ENCODE peak calls at places on chromosome 20, in nine cellular contexts. One of them, this sample, is unnamed.

GRCh38 chr20:38197217-38198008 is 32.3 kb upstream of the TGM2 start:
- DNase-seq in AG08396: no peak
- DNase-seq in stimulated activated CD4-positive, alpha-beta T cell treated with anti-CD3 and anti-CD28 coated beads, Interleukin-2, amount 100 ng/mL, for 48 hours: no peak
- DNase-seq in transverse colon: no peak
- DNase-seq in body of pancreas: no peak
- DNase-seq in left cardiac atrium: no peak
- DNase-seq in endothelial cell: no peak
- DNase-seq in amygdala: no peak
- DNase-seq in cardiac septum: peak
- DNase-seq in this sample: no peak

GRCh38 chr20:32115196-32115767 is 5.8 kb downstream of the TM9SF4 start:
- DNase-seq in AG08396: no peak
- DNase-seq in stimulated activated CD4-positive, alpha-beta T cell treated with anti-CD3 and anti-CD28 coated beads, Interleukin-2, amount 100 ng/mL, for 48 hours: no peak
- DNase-seq in transverse colon: no peak
- DNase-seq in body of pancreas: no peak
- DNase-seq in left cardiac atrium: no peak
- DNase-seq in endothelial cell: no peak
- DNase-seq in amygdala: no peak
- DNase-seq in cardiac septum: no peak
- DNase-seq in this sample: no peak

GRCh38 chr20:49559411-49560081 is 8.4 kb downstream of the PTGIS start:
- DNase-seq in AG08396: no peak
- DNase-seq in stimulated activated CD4-positive, alpha-beta T cell treated with anti-CD3 and anti-CD28 coated beads, Interleukin-2, amount 100 ng/mL, for 48 hours: no peak
- DNase-seq in transverse colon: peak
- DNase-seq in body of pancreas: no peak
- DNase-seq in left cardiac atrium: no peak
- DNase-seq in endothelial cell: no peak
- DNase-seq in amygdala: no peak
- DNase-seq in cardiac septum: peak
- DNase-seq in this sample: no peak

GRCh38 chr20:33963756-33964155 is 30.0 kb upstream of the RALY start:
- DNase-seq in AG08396: no peak
- DNase-seq in stimulated activated CD4-positive, alpha-beta T cell treated with anti-CD3 and anti-CD28 coated beads, Interleukin-2, amount 100 ng/mL, for 48 hours: no peak
- DNase-seq in transverse colon: no peak
- DNase-seq in body of pancreas: no peak
- DNase-seq in left cardiac atrium: no peak
- DNase-seq in endothelial cell: no peak
- DNase-seq in amygdala: no peak
- DNase-seq in cardiac septum: no peak
- DNase-seq in this sample: no peak

GRCh38 chr20:56418385-56418861 is 6.4 kb downstream of the CASS4 start:
- DNase-seq in AG08396: no peak
- DNase-seq in stimulated activated CD4-positive, alpha-beta T cell treated with anti-CD3 and anti-CD28 coated beads, Interleukin-2, amount 100 ng/mL, for 48 hours: no peak
- DNase-seq in transverse colon: no peak
- DNase-seq in body of pancreas: no peak
- DNase-seq in left cardiac atrium: no peak
- DNase-seq in endothelial cell: no peak
- DNase-seq in amygdala: no peak
- DNase-seq in cardiac septum: peak
- DNase-seq in this sample: no peak

GRCh38 chr20:32004963-32005362 is 5.3 kb upstream of the CCM2L start:
- DNase-seq in AG08396: peak
- DNase-seq in stimulated activated CD4-positive, alpha-beta T cell treated with anti-CD3 and anti-CD28 coated beads, Interleukin-2, amount 100 ng/mL, for 48 hours: no peak
- DNase-seq in transverse colon: no peak
- DNase-seq in body of pancreas: no peak
- DNase-seq in left cardiac atrium: no peak
- DNase-seq in endothelial cell: no peak
- DNase-seq in amygdala: no peak
- DNase-seq in cardiac septum: no peak
- DNase-seq in this sample: no peak

GRCh38 chr20:57480444-57481152 is 44.3 kb downstream of the CTCFL start:
- DNase-seq in AG08396: no peak
- DNase-seq in stimulated activated CD4-positive, alpha-beta T cell treated with anti-CD3 and anti-CD28 coated beads, Interleukin-2, amount 100 ng/mL, for 48 hours: no peak
- DNase-seq in transverse colon: no peak
- DNase-seq in body of pancreas: no peak
- DNase-seq in left cardiac atrium: no peak
- DNase-seq in endothelial cell: no peak
- DNase-seq in amygdala: no peak
- DNase-seq in cardiac septum: peak
- DNase-seq in this sample: no peak

GRCh38 chr20:17619351-17620093 is 49.6 kb downstream of the DSTN start:
- DNase-seq in AG08396: no peak
- DNase-seq in stimulated activated CD4-positive, alpha-beta T cell treated with anti-CD3 and anti-CD28 coated beads, Interleukin-2, amount 100 ng/mL, for 48 hours: no peak
- DNase-seq in transverse colon: peak
- DNase-seq in body of pancreas: peak
- DNase-seq in left cardiac atrium: no peak
- DNase-seq in endothelial cell: no peak
- DNase-seq in amygdala: no peak
- DNase-seq in cardiac septum: peak
- DNase-seq in this sample: no peak

GRCh38 chr20:35560541-35560940 is 18.7 kb downstream of the ERGIC3 start:
- DNase-seq in AG08396: no peak
- DNase-seq in stimulated activated CD4-positive, alpha-beta T cell treated with anti-CD3 and anti-CD28 coated beads, Interleukin-2, amount 100 ng/mL, for 48 hours: no peak
- DNase-seq in transverse colon: no peak
- DNase-seq in body of pancreas: no peak
- DNase-seq in left cardiac atrium: no peak
- DNase-seq in endothelial cell: no peak
- DNase-seq in amygdala: no peak
- DNase-seq in cardiac septum: no peak
- DNase-seq in this sample: no peak

GRCh38 chr20:20624914-20625313 is 87.5 kb downstream of the RALGAPA2 start:
- DNase-seq in AG08396: no peak
- DNase-seq in stimulated activated CD4-positive, alpha-beta T cell treated with anti-CD3 and anti-CD28 coated beads, Interleukin-2, amount 100 ng/mL, for 48 hours: no peak
- DNase-seq in transverse colon: no peak
- DNase-seq in body of pancreas: no peak
- DNase-seq in left cardiac atrium: no peak
- DNase-seq in endothelial cell: no peak
- DNase-seq in amygdala: no peak
- DNase-seq in cardiac septum: no peak
- DNase-seq in this sample: no peak

GRCh38 chr20:8385247-8385646 is 253.2 kb downstream of the PLCB1 start:
- DNase-seq in AG08396: no peak
- DNase-seq in stimulated activated CD4-positive, alpha-beta T cell treated with anti-CD3 and anti-CD28 coated beads, Interleukin-2, amount 100 ng/mL, for 48 hours: no peak
- DNase-seq in transverse colon: no peak
- DNase-seq in body of pancreas: peak
- DNase-seq in left cardiac atrium: peak
- DNase-seq in endothelial cell: no peak
- DNase-seq in amygdala: no peak
- DNase-seq in cardiac septum: no peak
- DNase-seq in this sample: no peak

GRCh38 chr20:44097521-44098255 is 89.3 kb downstream of the JPH2 start:
- DNase-seq in AG08396: no peak
- DNase-seq in stimulated activated CD4-positive, alpha-beta T cell treated with anti-CD3 and anti-CD28 coated beads, Interleukin-2, amount 100 ng/mL, for 48 hours: no peak
- DNase-seq in transverse colon: no peak
- DNase-seq in body of pancreas: no peak
- DNase-seq in left cardiac atrium: no peak
- DNase-seq in endothelial cell: no peak
- DNase-seq in amygdala: no peak
- DNase-seq in cardiac septum: no peak
- DNase-seq in this sample: peak

GRCh38 chr20:43681468-43681942 is 14.6 kb downstream of the MYBL2 start:
- DNase-seq in AG08396: no peak
- DNase-seq in stimulated activated CD4-positive, alpha-beta T cell treated with anti-CD3 and anti-CD28 coated beads, Interleukin-2, amount 100 ng/mL, for 48 hours: no peak
- DNase-seq in transverse colon: peak
- DNase-seq in body of pancreas: peak
- DNase-seq in left cardiac atrium: no peak
- DNase-seq in endothelial cell: no peak
- DNase-seq in amygdala: no peak
- DNase-seq in cardiac septum: no peak
- DNase-seq in this sample: no peak

GRCh38 chr20:58194176-58194796 is 34.2 kb downstream of the ANKRD60 start:
- DNase-seq in AG08396: no peak
- DNase-seq in stimulated activated CD4-positive, alpha-beta T cell treated with anti-CD3 and anti-CD28 coated beads, Interleukin-2, amount 100 ng/mL, for 48 hours: no peak
- DNase-seq in transverse colon: no peak
- DNase-seq in body of pancreas: no peak
- DNase-seq in left cardiac atrium: no peak
- DNase-seq in endothelial cell: no peak
- DNase-seq in amygdala: no peak
- DNase-seq in cardiac septum: no peak
- DNase-seq in this sample: no peak

GRCh38 chr20:63458170-63459069 is 14.0 kb downstream of the KCNQ2 start:
- DNase-seq in AG08396: no peak
- DNase-seq in stimulated activated CD4-positive, alpha-beta T cell treated with anti-CD3 and anti-CD28 coated beads, Interleukin-2, amount 100 ng/mL, for 48 hours: no peak
- DNase-seq in transverse colon: no peak
- DNase-seq in body of pancreas: no peak
- DNase-seq in left cardiac atrium: no peak
- DNase-seq in endothelial cell: no peak
- DNase-seq in amygdala: no peak
- DNase-seq in cardiac septum: no peak
- DNase-seq in this sample: no peak

GRCh38 chr20:61161649-61162210 is 90.3 kb upstream of the CDH4 start:
- DNase-seq in AG08396: no peak
- DNase-seq in stimulated activated CD4-positive, alpha-beta T cell treated with anti-CD3 and anti-CD28 coated beads, Interleukin-2, amount 100 ng/mL, for 48 hours: no peak
- DNase-seq in transverse colon: no peak
- DNase-seq in body of pancreas: no peak
- DNase-seq in left cardiac atrium: no peak
- DNase-seq in endothelial cell: no peak
- DNase-seq in amygdala: no peak
- DNase-seq in cardiac septum: no peak
- DNase-seq in this sample: no peak

This sample was measured in mucosa of gallbladder.